ENCODE peak calls at places on chromosomes 7 and 10, in four cellular contexts. One of them, this sample, is unnamed.

GRCh38 chr7:51705701-51706100 is 389.1 kb upstream of the COBL start:
- DNase-seq in HCT116: no peak
- DNase-seq in K562: no peak
- DNase-seq in HepG2: no peak
- DNase-seq in this sample: no peak

GRCh38 chr7:128915841-128916642 is 5.5 kb upstream of the KCP start:
- DNase-seq in HCT116: no peak
- DNase-seq in K562: no peak
- DNase-seq in HepG2: no peak
- DNase-seq in this sample: no peak

GRCh38 chr7:99559276-99559915 is 954 bp downstream of the ZNF655 start:
- DNase-seq in HCT116: no peak
- DNase-seq in K562: no peak
- DNase-seq in HepG2: no peak
- DNase-seq in this sample: no peak

GRCh38 chr7:71705217-71705616 is 573.3 kb downstream of the GALNT17 start:
- DNase-seq in HCT116: no peak
- DNase-seq in K562: no peak
- DNase-seq in HepG2: no peak
- DNase-seq in this sample: no peak

GRCh38 chr10:70462349-70462984 is 16.1 kb upstream of the PALD1 start:
- DNase-seq in HCT116: peak
- DNase-seq in K562: no peak
- DNase-seq in HepG2: no peak
- DNase-seq in this sample: no peak

GRCh38 chr10:78173360-78174020 is 139.8 kb downstream of the RPS24 start:
- DNase-seq in HCT116: no peak
- DNase-seq in K562: no peak
- DNase-seq in HepG2: no peak
- DNase-seq in this sample: no peak

GRCh38 chr10:71408436-71409225 is 11.9 kb downstream of the CDH23 start:
- DNase-seq in HCT116: no peak
- DNase-seq in K562: no peak
- DNase-seq in HepG2: no peak
- DNase-seq in this sample: no peak

GRCh38 chr7:28533731-28534531 is 121.6 kb downstream of the CREB5 start:
- DNase-seq in HCT116: no peak
- DNase-seq in K562: no peak
- DNase-seq in HepG2: no peak
- DNase-seq in this sample: no peak

GRCh38 chr7:68420342-68420750 is 1177.9 kb upstream of the AUTS2 start:
- DNase-seq in HCT116: no peak
- DNase-seq in K562: no peak
- DNase-seq in HepG2: no peak
- DNase-seq in this sample: no peak

GRCh38 chr10:104330168-104331117 is 7.8 kb downstream of the ITPRIP start:
- DNase-seq in HCT116: no peak
- DNase-seq in K562: no peak
- DNase-seq in HepG2: peak
- DNase-seq in this sample: no peak

GRCh38 chr7:151102991-151103390 is 16.7 kb downstream of the AGAP3 start:
- DNase-seq in HCT116: no peak
- DNase-seq in K562: no peak
- DNase-seq in HepG2: no peak
- DNase-seq in this sample: no peak

GRCh38 chr7:125316451-125316850 is 386.8 kb upstream of the POT1 start:
- DNase-seq in HCT116: peak
- DNase-seq in K562: no peak
- DNase-seq in HepG2: peak
- DNase-seq in this sample: peak

GRCh38 chr7:150992833-150993302 is 2.1 kb downstream of the NOS3 start:
- DNase-seq in HCT116: no peak
- DNase-seq in K562: peak
- DNase-seq in HepG2: peak
- DNase-seq in this sample: no peak

GRCh38 chr10:97715259-97715874 is 1.8 kb downstream of the MARVELD1 start:
- DNase-seq in HCT116: no peak
- DNase-seq in K562: no peak
- DNase-seq in HepG2: no peak
- DNase-seq in this sample: no peak

GRCh38 chr7:83306487-83306886 is 143.8 kb upstream of the PCLO start:
- DNase-seq in HCT116: no peak
- DNase-seq in K562: no peak
- DNase-seq in HepG2: no peak
- DNase-seq in this sample: no peak

GRCh38 chr7:157228864-157229422 is 90.2 kb downstream of the UBE3C start:
- DNase-seq in HCT116: no peak
- DNase-seq in K562: peak
- DNase-seq in HepG2: peak
- DNase-seq in this sample: no peak

GRCh38 chr10:128267581-128267980 is 141.4 kb upstream of the MKI67 start:
- DNase-seq in HCT116: no peak
- DNase-seq in K562: no peak
- DNase-seq in HepG2: no peak
- DNase-seq in this sample: no peak

GRCh38 chr7:139481364-139481763 is 2.1 kb downstream of the KLRG2 start:
- DNase-seq in HCT116: no peak
- DNase-seq in K562: no peak
- DNase-seq in HepG2: no peak
- DNase-seq in this sample: no peak

GRCh38 chr10:101696632-101697031 is 1.7 kb upstream of the FBXW4 start:
- DNase-seq in HCT116: no peak
- DNase-seq in K562: no peak
- DNase-seq in HepG2: no peak
- DNase-seq in this sample: no peak

GRCh38 chr7:121442845-121443244 is 46.7 kb upstream of the FAM3C start:
- DNase-seq in HCT116: peak
- DNase-seq in K562: no peak
- DNase-seq in HepG2: no peak
- DNase-seq in this sample: no peak

GRCh38 chr7:82051641-82052040 is 281.8 kb upstream of the HGF start:
- DNase-seq in HCT116: no peak
- DNase-seq in K562: no peak
- DNase-seq in HepG2: no peak
- DNase-seq in this sample: no peak

GRCh38 chr7:151107882-151108281 is 21.6 kb downstream of the AGAP3 start:
- DNase-seq in HCT116: no peak
- DNase-seq in K562: no peak
- DNase-seq in HepG2: no peak
- DNase-seq in this sample: no peak

GRCh38 chr7:45182856-45183710 is 25.5 kb downstream of the RAMP3 start:
- DNase-seq in HCT116: no peak
- DNase-seq in K562: no peak
- DNase-seq in HepG2: no peak
- DNase-seq in this sample: no peak

GRCh38 chr7:30983042-30983913 is 19.5 kb downstream of the GHRHR start:
- DNase-seq in HCT116: peak
- DNase-seq in K562: peak
- DNase-seq in HepG2: peak
- DNase-seq in this sample: peak

GRCh38 chr7:75534727-75535307 is 42.7 kb downstream of the SPDYE5 start:
- DNase-seq in HCT116: no peak
- DNase-seq in K562: peak
- DNase-seq in HepG2: no peak
- DNase-seq in this sample: peak

GRCh38 chr10:61280303-61280702 is 172.9 kb downstream of the TMEM26 start:
- DNase-seq in HCT116: no peak
- DNase-seq in K562: no peak
- DNase-seq in HepG2: no peak
- DNase-seq in this sample: no peak

GRCh38 chr7:867001-867405 is 9.4 kb upstream of the GET4 start:
- DNase-seq in HCT116: no peak
- DNase-seq in K562: no peak
- DNase-seq in HepG2: no peak
- DNase-seq in this sample: no peak

GRCh38 chr10:7239312-7239985 is 171.4 kb downstream of the SFMBT2 start:
- DNase-seq in HCT116: no peak
- DNase-seq in K562: no peak
- DNase-seq in HepG2: no peak
- DNase-seq in this sample: no peak

GRCh38 chr10:101032637-101033201 is 1.7 kb downstream of the SFXN3 start:
- DNase-seq in HCT116: peak
- DNase-seq in K562: no peak
- DNase-seq in HepG2: peak
- DNase-seq in this sample: no peak

GRCh38 chr7:91517408-91517807 is 253.2 kb downstream of the FZD1 start:
- DNase-seq in HCT116: no peak
- DNase-seq in K562: no peak
- DNase-seq in HepG2: no peak
- DNase-seq in this sample: no peak

GRCh38 chr7:91515961-91516360 is 251.7 kb downstream of the FZD1 start:
- DNase-seq in HCT116: no peak
- DNase-seq in K562: no peak
- DNase-seq in HepG2: no peak
- DNase-seq in this sample: no peak

GRCh38 chr7:91518058-91518457 is 253.8 kb downstream of the FZD1 start:
- DNase-seq in HCT116: no peak
- DNase-seq in K562: no peak
- DNase-seq in HepG2: no peak
- DNase-seq in this sample: no peak

GRCh38 chr7:91519241-91520200 is 255.3 kb downstream of the FZD1 start:
- DNase-seq in HCT116: no peak
- DNase-seq in K562: no peak
- DNase-seq in HepG2: no peak
- DNase-seq in this sample: no peak

GRCh38 chr7:91520645-91521044 is 256.4 kb downstream of the FZD1 start:
- DNase-seq in HCT116: no peak
- DNase-seq in K562: no peak
- DNase-seq in HepG2: no peak
- DNase-seq in this sample: no peak
- TF ChIP-seq TCF7L2 in HCT116: no peak
- TF ChIP-seq TCF7L2 in K562: no peak
- TF ChIP-seq TCF7L2 in HepG2: no peak
- TF ChIP-seq TCF7L2 in this sample: no peak

DNA sequence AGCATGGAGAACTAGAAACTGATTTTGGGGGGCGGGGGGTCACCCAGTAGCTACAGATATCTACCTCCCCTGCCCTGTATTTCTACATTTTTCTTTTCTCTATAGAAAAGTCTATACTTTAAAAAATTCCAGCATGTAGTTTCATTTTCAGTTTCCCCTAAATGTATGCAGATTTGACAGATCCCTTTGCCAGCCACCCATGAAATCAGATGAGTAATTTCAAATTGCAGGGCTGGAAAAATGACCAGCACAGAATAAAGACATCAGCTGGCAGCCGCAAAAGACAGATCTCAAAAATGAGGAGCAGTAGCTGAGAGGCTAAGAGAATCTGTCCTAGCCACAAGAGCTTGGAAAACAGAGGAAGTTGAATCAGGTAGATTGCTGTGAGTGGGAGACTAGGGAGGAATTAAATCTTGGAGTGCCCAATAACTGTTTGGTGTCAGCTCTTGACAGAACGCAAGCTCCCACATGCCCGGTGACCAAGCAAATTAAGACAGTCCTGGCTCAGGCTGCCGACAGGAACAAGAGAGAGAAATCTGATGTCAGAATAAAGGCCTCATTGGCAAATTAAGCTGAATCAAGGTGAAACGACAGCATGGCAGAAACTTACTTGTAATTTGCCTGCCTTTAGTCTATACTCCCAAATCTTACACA is 24.5 kb downstream of the ADRB1 start:
- DNase-seq in HCT116: no peak
- DNase-seq in K562: no peak
- DNase-seq in HepG2: no peak
- DNase-seq in this sample: no peak
- TF ChIP-seq REST in HCT116: no peak
- TF ChIP-seq REST in K562: no peak
- TF ChIP-seq REST in HepG2: no peak
- TF ChIP-seq REST in this sample: no peak

DNA sequence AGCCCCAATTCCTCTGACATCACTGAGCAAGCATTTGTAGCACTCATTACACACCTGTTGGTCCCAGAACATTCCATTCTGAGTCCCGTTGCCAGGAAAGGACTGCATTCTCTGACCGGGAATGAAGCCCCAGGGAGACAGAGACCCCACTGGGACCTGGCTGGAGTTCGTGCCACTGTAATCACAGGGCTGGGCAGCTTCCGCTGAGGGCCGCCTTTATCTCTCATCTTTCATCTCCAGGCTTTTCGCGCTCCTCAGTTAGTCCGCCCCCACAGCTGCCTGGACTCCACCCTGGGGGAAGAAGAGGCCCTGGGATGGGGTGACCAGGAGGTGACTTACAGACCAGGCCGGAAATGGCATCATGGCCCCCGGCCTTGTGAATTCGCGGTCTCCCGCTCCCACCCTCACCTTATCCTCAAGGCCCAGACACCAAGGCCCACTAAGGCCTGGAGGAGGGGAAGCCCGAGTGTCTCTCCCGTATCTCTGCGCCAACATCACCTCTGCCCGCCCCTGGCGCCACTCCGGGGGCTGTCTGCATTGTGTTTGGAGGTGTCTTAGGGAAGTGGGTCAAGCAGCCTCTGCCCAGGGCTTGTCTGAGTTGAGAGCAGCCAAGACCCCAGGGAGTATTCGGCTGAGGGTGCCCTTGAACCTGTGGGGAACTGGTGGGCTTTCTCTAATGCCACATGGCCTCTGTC is 75.4 kb downstream of the PROSER2 start:
- DNase-seq in HCT116: peak
- DNase-seq in K562: peak
- DNase-seq in HepG2: peak
- DNase-seq in this sample: no peak
- TF ChIP-seq TCF7L2 in HCT116: peak
- TF ChIP-seq TCF7L2 in K562: no peak
- TF ChIP-seq TCF7L2 in HepG2: no peak
- TF ChIP-seq TCF7L2 in this sample: no peak

DNA sequence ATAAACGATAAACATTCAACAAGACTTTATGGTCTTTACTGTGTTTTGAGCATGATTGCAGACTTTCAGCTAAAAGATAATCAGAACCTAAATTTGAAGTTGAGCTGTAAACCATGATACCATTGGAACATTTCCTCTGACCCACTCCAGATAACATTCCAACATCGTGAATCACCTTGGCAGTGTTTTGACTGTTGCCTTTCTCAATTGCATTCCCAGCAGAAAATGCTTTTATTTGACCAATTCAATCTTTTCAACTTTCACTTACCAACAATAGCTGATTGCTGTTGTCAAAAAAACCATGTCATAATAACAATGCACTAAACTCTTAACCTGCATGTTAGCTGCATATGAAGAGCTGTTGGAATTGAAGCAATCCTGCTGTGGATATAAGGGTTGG is 165.5 kb downstream of the MDFIC start:
- DNase-seq in HCT116: peak
- DNase-seq in K562: no peak
- DNase-seq in HepG2: peak
- DNase-seq in this sample: no peak
- TF ChIP-seq REST in HCT116: no peak
- TF ChIP-seq REST in K562: no peak
- TF ChIP-seq REST in HepG2: no peak
- TF ChIP-seq REST in this sample: no peak

GRCh38 chr7:142804715-142805114 is 33.9 kb downstream of the PRSS2 start:
- DNase-seq in HCT116: no peak
- DNase-seq in K562: peak
- DNase-seq in HepG2: no peak
- DNase-seq in this sample: no peak
- TF ChIP-seq TCF7L2 in HCT116: no peak
- TF ChIP-seq TCF7L2 in K562: no peak
- TF ChIP-seq TCF7L2 in HepG2: no peak
- TF ChIP-seq TCF7L2 in this sample: no peak